ENCODE peak calls at places on chromosomes 6 and 20, in four cellular contexts. R, H, K and E are unnamed samples. For H3K27me3, the result is how much of the 10 kb centered on the place peaks cover.

GRCh38 chr6:81896561-81896960 is 144.1 kb upstream of the TENT5A start:
- DNase-seq in R (peak), H (peak), K (no peak), E (no peak)

GRCh38 chr6:131366223-131366622 is 206.8 kb upstream of the ARG1 start:
- DNase-seq in R (no peak), H (no peak), K (no peak), E (no peak)

GRCh38 chr6:100808638-100809275 is 72.4 kb downstream of the ASCC3 start:
- DNase-seq in R (peak), H (peak), K (no peak), E (peak)

GRCh38 chr20:1702288-1702687 is 44.7 kb upstream of the SIRPG start:
- DNase-seq in R (no peak), H (no peak), K (no peak), E (no peak)

GRCh38 chr20:50335105-50335504 is 144.5 kb downstream of the CEBPB start:
- DNase-seq in R (peak), H (peak), K (peak), E (peak)

GRCh38 chr6:5846889-5847288 is 159.8 kb downstream of the NRN1 start:
- DNase-seq in R (no peak), H (no peak), K (no peak), E (no peak)

GRCh38 chr6:161031721-161032495 is 40.3 kb downstream of the MAP3K4 start:
- DNase-seq in R (peak), H (peak), K (no peak), E (peak)

GRCh38 chr20:16472045-16472872 is 101.0 kb downstream of the KIF16B start:
- DNase-seq in R (peak), H (peak), K (peak), E (peak)

GRCh38 chr6:90892271-90892670 is 305.4 kb upstream of the MAP3K7 start:
- DNase-seq in R (no peak), H (no peak), K (no peak), E (no peak)

GRCh38 chr6:130473886-130474285 is 108.1 kb downstream of the TMEM200A start:
- DNase-seq in R (peak), H (peak), K (peak), E (peak)

GRCh38 chr6:13709698-13710551 is 1.7 kb downstream of the RANBP9 start:
- DNase-seq in R (peak), H (peak), K (no peak), E (peak)

GRCh38 chr6:16511048-16511660 is 250.1 kb downstream of the ATXN1 start:
- DNase-seq in R (peak), H (peak), K (no peak), E (peak)

GRCh38 chr20:7291319-7291943 is 523.9 kb downstream of the BMP2 start:
- DNase-seq in R (no peak), H (no peak), K (no peak), E (no peak)

GRCh38 chr6:36592221-36592655 is 1.9 kb upstream of the SRSF3 start:
- DNase-seq in R (no peak), H (no peak), K (no peak), E (no peak)

GRCh38 chr6:96761794-96762193 is 75.5 kb downstream of the GPR63 start:
- DNase-seq in R (no peak), H (no peak), K (no peak), E (no peak)

GRCh38 chr20:51404297-51405060 is 138.0 kb downstream of the NFATC2 start:
- DNase-seq in R (no peak), H (no peak), K (no peak), E (peak)

GRCh38 chr6:128098000-128098581 is 197.2 kb upstream of the THEMIS start:
- DNase-seq in R (peak), H (peak), K (no peak), E (peak)

GRCh38 chr6:88586371-88587157 is 376.9 kb downstream of the RNGTT start:
- DNase-seq in R (peak), H (no peak), K (no peak), E (peak)

GRCh38 chr20:17652411-17652810 is 29.6 kb downstream of the RRBP1 start:
- DNase-seq in R (no peak), H (no peak), K (no peak), E (no peak)

GRCh38 chr6:31355540-31355988 is 1.4 kb downstream of the HLA-B start:
- DNase-seq in R (peak), H (no peak), K (no peak), E (no peak)

GRCh38 chr6:31354788-31355539 is 2.0 kb downstream of the HLA-B start:
- DNase-seq in R (no peak), H (no peak), K (no peak), E (no peak)

GRCh38 chr6:31358302-31358701 is 1.3 kb upstream of the HLA-B start:
- DNase-seq in R (no peak), H (no peak), K (no peak), E (no peak)

GRCh38 chr6:31356216-31356945 is 598 bp downstream of the HLA-B start:
- DNase-seq in R (peak), H (peak), K (peak), E (peak)

DNA sequence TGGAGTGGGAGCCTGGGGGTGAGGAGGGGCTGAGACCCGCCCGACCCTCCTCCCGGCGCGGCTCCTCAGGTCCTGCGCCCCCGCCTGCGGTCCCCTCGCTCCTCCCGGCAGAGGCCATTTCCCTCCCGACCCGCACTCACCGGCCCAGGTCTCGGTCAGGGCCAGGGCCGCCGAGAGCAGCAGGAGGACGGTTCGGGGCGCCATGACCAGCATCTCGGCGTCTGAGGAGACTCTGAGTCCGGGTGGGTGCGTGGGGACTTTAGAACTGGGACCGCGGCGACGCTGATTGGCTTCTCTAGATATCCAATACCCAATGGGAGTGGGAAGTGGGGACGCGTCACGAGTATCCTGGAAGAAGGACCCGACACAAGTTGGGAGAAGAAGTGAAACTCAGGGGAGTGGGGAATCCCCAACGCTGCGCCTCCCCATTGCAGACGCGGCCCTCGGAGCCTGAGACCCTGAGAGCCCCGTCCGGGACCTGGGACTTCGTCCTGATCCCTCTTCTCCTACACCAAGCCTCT is at the start of gene HLA-B:
- DNase-seq in R (peak), H (peak), K (peak), E (peak)
- H3K27me3 ChIP-seq in R (under half), H (under half), K (under half), E (under half)

GRCh38 chr6:22253955-22254655 is 42.7 kb downstream of the PRL start:
- DNase-seq in R (no peak), H (no peak), K (no peak), E (no peak)
- H2AFZ ChIP-seq in R (no peak), H (no peak), K (no peak), E (no peak)

DNA sequence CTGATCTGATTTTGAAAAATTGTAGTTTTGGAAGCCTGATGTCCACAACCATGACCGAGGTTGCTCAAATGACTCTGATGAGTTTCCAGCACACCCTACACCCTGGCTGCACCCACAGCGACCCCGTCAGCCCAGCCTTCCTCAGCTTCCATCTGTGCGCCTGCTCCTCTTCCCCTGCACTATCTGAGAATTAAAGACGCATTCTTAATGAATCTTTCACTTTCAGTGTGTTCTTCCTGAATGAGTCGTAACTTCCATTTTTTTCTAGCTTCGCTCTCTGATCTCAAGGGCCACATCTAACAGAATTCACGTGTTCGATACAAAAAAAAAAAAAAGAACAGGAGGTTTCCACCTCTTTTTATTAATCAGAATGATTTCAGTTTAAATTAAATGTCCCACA is 21.3 kb upstream of the RREB1 start:
- DNase-seq in R (peak), H (peak), K (no peak), E (peak)
- H3K9ac ChIP-seq in R (peak), H (no peak), K (no peak), E (no peak)

GRCh38 chr20:64039293-64040160 is 3.5 kb downstream of the C20orf204 start:
- DNase-seq in R (peak), H (no peak), K (no peak), E (no peak)
- H3K27me3 ChIP-seq in R (under half), H (under half), K (under half), E (under half)

GRCh38 chr20:53739799-53740785 is 146.5 kb upstream of the ZNF217 start:
- DNase-seq in R (peak), H (peak), K (no peak), E (peak)

GRCh38 chr20:53742685-53743081 is 149.0 kb upstream of the ZNF217 start:
- DNase-seq in R (no peak), H (no peak), K (no peak), E (no peak)

GRCh38 chr20:53743607-53744260 is 150.1 kb upstream of the ZNF217 start:
- DNase-seq in R (no peak), H (no peak), K (no peak), E (no peak)

GRCh38 chr20:53738945-53739798 is 145.5 kb upstream of the ZNF217 start:
- DNase-seq in R (peak), H (no peak), K (no peak), E (peak)

DNA sequence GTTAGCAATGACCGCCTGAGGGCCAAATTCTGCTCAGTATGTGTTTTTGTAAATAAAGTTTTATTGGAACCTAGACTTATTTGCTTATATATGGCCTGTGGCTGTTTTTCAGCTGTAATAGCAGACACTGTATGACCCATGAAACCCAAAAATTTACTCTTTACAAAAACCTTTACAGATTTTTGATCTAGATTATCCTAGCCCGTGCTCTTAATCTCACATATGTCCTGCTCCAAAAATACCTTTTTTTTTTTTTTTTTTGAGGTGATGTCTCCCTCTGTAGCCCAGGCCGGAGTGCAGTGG is 148.0 kb upstream of the ZNF217 start:
- DNase-seq in R (no peak), H (no peak), K (no peak), E (no peak)
- H2AFZ ChIP-seq in R (no peak), H (no peak), K (no peak), E (no peak)

GRCh38 chr6:165939601-165940290 is 227.9 kb downstream of the TBXT start:
- DNase-seq in R (no peak), H (no peak), K (peak), E (no peak)

GRCh38 chr6:165939047-165939446 is 228.6 kb downstream of the TBXT start:
- DNase-seq in R (no peak), H (no peak), K (peak), E (no peak)

GRCh38 chr6:165936096-165936495 is 231.6 kb downstream of the TBXT start:
- DNase-seq in R (no peak), H (no peak), K (no peak), E (no peak)

GRCh38 chr6:165937564-165938358 is 229.9 kb downstream of the TBXT start:
- DNase-seq in R (no peak), H (no peak), K (no peak), E (no peak)

GRCh38 chr6:165936660-165937059 is 231.0 kb downstream of the TBXT start:
- DNase-seq in R (no peak), H (no peak), K (no peak), E (no peak)
- H3K9ac ChIP-seq in R (no peak), H (no peak), K (no peak), E (no peak)